ENCODE peak calls at places on chromosomes 16 and 17, in seven cellular contexts. N is prostate gland; E is HuH-7.5; Q is activated CD4-positive, alpha-beta T cell treated with anti-CD3 and anti-CD28 coated beads, Interleukin-2, amount 10 ng/mL, durations not matched to agents 7 days and 5 days; W is EH; D is activated T-cell treated with anti-CD3 and anti-CD28 coated beads for 1 hour; H is AG04449. X is an unnamed sample.

GRCh38 chr16:87723224-87723619 is 42.6 kb downstream of the KLHDC4 start:
- DNase-seq in N (no peak), E (no peak), Q (no peak), W (peak; percentile 51), D (no peak), H (peak; percentile 69), X (no peak)

GRCh38 chr16:85627102-85627834 is 14.1 kb downstream of the GSE1 start:
- DNase-seq in N (no peak), E (no peak), Q (peak; percentile 28), W (no peak), D (no peak), H (no peak), X (no peak)

GRCh38 chr17:82213251-82214011 is 789 bp upstream of the CCDC57 start:
- DNase-seq in N (no peak), E (peak; percentile 82), Q (no peak), W (peak; percentile 84), D (no peak), H (peak; percentile 23), X (peak; percentile 79)

GRCh38 chr16:30980959-30981358 is 4.0 kb upstream of the HSD3B7 start:
- DNase-seq in N (no peak), E (no peak), Q (no peak), W (no peak), D (no peak), H (no peak), X (no peak)

GRCh38 chr17:59181481-59181880 is 25.9 kb downstream of the PRR11 start:
- DNase-seq in N (no peak), E (no peak), Q (no peak), W (no peak), D (no peak), H (no peak), X (no peak)

GRCh38 chr17:77420804-77421634 is 280.2 kb downstream of the SEC14L1 start:
- DNase-seq in N (peak; percentile 59), E (no peak), Q (peak; percentile 53), W (peak; percentile 94), D (peak; percentile 43), H (peak; percentile 64), X (peak; percentile 39)

GRCh38 chr17:8740486-8740885 is 4.2 kb downstream of the CCDC42 start:
- DNase-seq in N (no peak), E (no peak), Q (peak; percentile 28), W (no peak), D (peak; percentile 40), H (no peak), X (no peak)

GRCh38 chr17:64599187-64599676 is 62.9 kb downstream of the SMURF2 start:
- DNase-seq in N (no peak), E (no peak), Q (peak; percentile 80), W (no peak), D (peak; percentile 31), H (no peak), X (no peak)

GRCh38 chr16:65176603-65177002 is 54.7 kb upstream of the CDH11 start:
- DNase-seq in N (no peak), E (no peak), Q (no peak), W (peak; percentile 86), D (no peak), H (peak; percentile 54), X (no peak)

GRCh38 chr16:84324439-84325262 is 30.0 kb downstream of the WFDC1 start:
- DNase-seq in N (no peak), E (no peak), Q (no peak), W (no peak), D (no peak), H (no peak), X (no peak)

GRCh38 chr16:70749681-70750601 is 51.0 kb downstream of the VAC14 start:
- DNase-seq in N (no peak), E (no peak), Q (no peak), W (no peak), D (no peak), H (no peak), X (no peak)

GRCh38 chr17:6936370-6937028 is 59.4 kb upstream of the ALOX12 start:
- DNase-seq in N (no peak), E (no peak), Q (no peak), W (peak; percentile 66), D (no peak), H (no peak), X (no peak)

GRCh38 chr17:51585514-51586104 is 325.3 kb downstream of the UTP18 start:
- DNase-seq in N (peak; percentile 5), E (peak; percentile 8), Q (no peak), W (no peak), D (no peak), H (no peak), X (peak; percentile 25)

GRCh38 chr17:79857095-79857494 is 17.9 kb upstream of the CBX4 start:
- DNase-seq in N (no peak), E (no peak), Q (no peak), W (no peak), D (no peak), H (no peak), X (no peak)

X was measured in HEK293T.